ENCODE peak calls at places on chromosomes 2 and 18, in four cellular contexts. J is Panc1; T is activated T-helper 1 cell treated with anti-CD3 and anti-CD28 coated beads, Interleukin-12 subunit alpha, Interleukin-12 subunit beta, Interleukin-2, Interleukin-4 antibody, amounts not matched to agents 30 ng/mL and 10 ng/mL and 1 ng/mL, durations not matched to agents 14 hours and 24 hours and 36 hours; Q is activated T-cell treated with anti-CD3 and anti-CD28 coated beads for 1 hour. M is an unnamed sample.

GRCh38 chr18:59665057-59666007 is 31.9 kb downstream of the CCBE1 start:
- DNase-seq in J (no peak), T (no peak), Q (no peak), M (no peak)

GRCh38 chr2:163266772-163267171 is 428.2 kb upstream of the KCNH7 start:
- DNase-seq in J (peak; percentile 20), T (no peak), Q (no peak), M (peak; percentile 62)

GRCh38 chr2:220455389-220455788 is 828.0 kb downstream of the SLC4A3 start:
- DNase-seq in J (no peak), T (no peak), Q (no peak), M (no peak)

GRCh38 chr2:187299122-187299906 is 148.7 kb downstream of the CALCRL start:
- DNase-seq in J (no peak), T (no peak), Q (no peak), M (no peak)

GRCh38 chr2:228059735-228060134 is 121.8 kb downstream of the SPHKAP start:
- DNase-seq in J (no peak), T (no peak), Q (no peak), M (no peak)

GRCh38 chr2:26630669-26631360 is 10.4 kb downstream of the CIB4 start:
- DNase-seq in J (peak; percentile 53), T (no peak), Q (no peak), M (no peak)

GRCh38 chr2:65997941-65998340 is 437.0 kb upstream of the MEIS1 start:
- DNase-seq in J (no peak), T (no peak), Q (no peak), M (no peak)

GRCh38 chr2:86332654-86333053 is 4.8 kb downstream of the REEP1 start:
- DNase-seq in J (no peak), T (no peak), Q (no peak), M (no peak)

GRCh38 chr2:74516070-74516633 is 1.9 kb downstream of the TLX2 start:
- DNase-seq in J (no peak), T (peak; percentile 72), Q (peak; percentile 67), M (no peak)

GRCh38 chr2:8152392-8153257 is 529.2 kb upstream of the ID2 start:
- DNase-seq in J (no peak), T (no peak), Q (no peak), M (no peak)

GRCh38 chr2:144890828-144891227 is 370.9 kb upstream of the ZEB2 start:
- DNase-seq in J (no peak), T (no peak), Q (no peak), M (no peak)

GRCh38 chr18:75405341-75405740 is 22.2 kb downstream of the SMIM21 start:
- DNase-seq in J (no peak), T (no peak), Q (no peak), M (no peak)

GRCh38 chr2:239700946-239701345 is 300.1 kb upstream of the HDAC4 start:
- DNase-seq in J (no peak), T (no peak), Q (no peak), M (no peak)

GRCh38 chr18:54983041-54983686 is 23.9 kb upstream of the CCDC68 start:
- DNase-seq in J (peak; percentile 35), T (no peak), Q (no peak), M (no peak)

GRCh38 chr18:56124186-56124585 is 514.2 kb downstream of the TXNL1 start:
- DNase-seq in J (no peak), T (no peak), Q (no peak), M (no peak)

GRCh38 chr18:7273301-7273911 is 42.5 kb downstream of the LRRC30 start:
- DNase-seq in J (no peak), T (no peak), Q (no peak), M (peak; percentile 3)

GRCh38 chr2:13876491-13877037 is 756.0 kb upstream of the LRATD1 start:
- DNase-seq in J (no peak), T (no peak), Q (no peak), M (no peak)

GRCh38 chr2:202909394-202910192 is 1.9 kb downstream of the WDR12 start:
- DNase-seq in J (no peak), T (no peak), Q (no peak), M (no peak)

GRCh38 chr2:188138313-188138712 is 153.4 kb upstream of the GULP1 start:
- DNase-seq in J (no peak), T (no peak), Q (no peak), M (no peak)

GRCh38 chr2:71060871-71061270 is 7.6 kb upstream of the NAGK start:
- DNase-seq in J (no peak), T (no peak), Q (no peak), M (no peak)

GRCh38 chr2:5908030-5908429 is 215.8 kb downstream of the SOX11 start:
- DNase-seq in J (no peak), T (no peak), Q (no peak), M (no peak)

GRCh38 chr2:10873790-10874437 is 37.8 kb upstream of the KCNF1 start:
- DNase-seq in J (no peak), T (no peak), Q (no peak), M (no peak)

GRCh38 chr2:68255736-68256450 is 3.6 kb upstream of the PPP3R1 start:
- DNase-seq in J (no peak), T (no peak), Q (no peak), M (no peak)

GRCh38 chr2:127584047-127584446 is 48.6 kb downstream of the MYO7B start:
- DNase-seq in J (no peak), T (no peak), Q (no peak), M (no peak)

GRCh38 chr2:206989306-206989705 is 50.0 kb downstream of the CPO start:
- DNase-seq in J (no peak), T (no peak), Q (no peak), M (no peak)

GRCh38 chr2:52934920-52935640 is 832.5 kb upstream of the CHAC2 start:
- DNase-seq in J (no peak), T (no peak), Q (no peak), M (no peak)

GRCh38 chr2:33107690-33108482 is 161.1 kb downstream of the LTBP1 start:
- DNase-seq in J (no peak), T (no peak), Q (no peak), M (no peak)

GRCh38 chr2:142415461-142415860 is 284.6 kb upstream of the LRP1B start:
- DNase-seq in J (no peak), T (no peak), Q (no peak), M (no peak)

GRCh38 chr2:230216489-230216888 is 3.3 kb downstream of the SP110 start:
- DNase-seq in J (no peak), T (no peak), Q (no peak), M (no peak)

GRCh38 chr2:203934006-203934632 is 2.4 kb upstream of the ICOS start:
- DNase-seq in J (no peak), T (peak; percentile 39), Q (peak; percentile 30), M (no peak)

GRCh38 chr2:33531345-33532059 is 55.1 kb downstream of the RASGRP3 start:
- DNase-seq in J (no peak), T (no peak), Q (no peak), M (no peak)

GRCh38 chr18:323253-323622 is 55.4 kb upstream of the THOC1 start:
- DNase-seq in J (no peak), T (no peak), Q (no peak), M (no peak)

GRCh38 chr18:49855711-49856110 is 42.4 kb upstream of the ACAA2 start:
- DNase-seq in J (no peak), T (no peak), Q (no peak), M (no peak)

GRCh38 chr18:56493531-56493930 is 144.9 kb downstream of the TXNL1 start:
- DNase-seq in J (no peak), T (no peak), Q (no peak), M (no peak)

GRCh38 chr2:64463784-64464183 is 9.8 kb downstream of the LGALSL start:
- DNase-seq in J (no peak), T (no peak), Q (no peak), M (no peak)

GRCh38 chr2:44713170-44713569 is 228.3 kb upstream of the SIX3 start:
- DNase-seq in J (no peak), T (no peak), Q (no peak), M (no peak)

GRCh38 chr2:99662761-99663341 is 173.0 kb upstream of the REV1 start:
- DNase-seq in J (no peak), T (no peak), Q (no peak), M (no peak)

GRCh38 chr18:8450013-8450412 is 159.2 kb upstream of the RAB12 start:
- DNase-seq in J (no peak), T (no peak), Q (no peak), M (no peak)